ENCODE peak calls at places on chromosome 11, in seven cellular contexts. G, K, L, Z, J, N and M are unnamed samples.

GRCh38 chr11:12494699-12495098 is 117.3 kb downstream of the PARVA start:
- DNase-seq in N (no peak), L (peak; percentile 89), G (no peak), Z (no peak), K (no peak), J (no peak), M (no peak)

GRCh38 chr11:1926156-1927031 is 6.9 kb downstream of the TNNT3 start:
- DNase-seq in K (no peak), Z (no peak), G (no peak), N (no peak), L (no peak), J (no peak), M (no peak)

GRCh38 chr11:76770642-76771445 is 12.3 kb upstream of the TSKU start:
- DNase-seq in N (no peak), L (peak; percentile 98), G (no peak), J (no peak), K (no peak), Z (peak; percentile 82), M (no peak)

GRCh38 chr11:46306296-46306853 is 28.9 kb downstream of the CREB3L1 start:
- DNase-seq in G (no peak), N (no peak), Z (no peak), L (peak; percentile 49), K (no peak), J (no peak), M (no peak)

GRCh38 chr11:69899957-69900821 is 81.0 kb upstream of the FGF3 start:
- DNase-seq in G (no peak), Z (no peak), K (no peak), N (no peak), J (no peak), L (peak; percentile 28), M (no peak)

GRCh38 chr11:120224872-120225371 is 14.1 kb downstream of the OAF start:
- DNase-seq in J (no peak), K (no peak), G (no peak), N (no peak), Z (no peak), L (no peak), M (no peak)

GRCh38 chr11:62068730-62069129 is 55.1 kb upstream of the INCENP start:
- DNase-seq in K (no peak), N (no peak), Z (peak; percentile 4), L (no peak), G (no peak), J (no peak), M (no peak)

GRCh38 chr11:3169235-3169951 is 4.3 kb upstream of the OSBPL5 start:
- DNase-seq in G (peak; percentile 18), K (no peak), N (no peak), L (peak; percentile 75), J (no peak), Z (peak; percentile 72), M (no peak)

GRCh38 chr11:68342459-68343158 is 30.2 kb downstream of the LRP5 start:
- DNase-seq in L (peak; percentile 76), N (no peak), K (no peak), G (no peak), Z (no peak), J (no peak), M (no peak)

GRCh38 chr11:119155733-119156492 is 7.1 kb downstream of the ABCG4 start:
- DNase-seq in L (no peak), K (no peak), G (no peak), J (no peak), Z (no peak), N (no peak), M (no peak)

GRCh38 chr11:94271885-94272372 is 32.5 kb upstream of the IZUMO1R start:
- DNase-seq in N (no peak), L (no peak), J (no peak), G (no peak), Z (no peak), K (no peak), M (no peak)